ENCODE peak calls at places on chromosome 19, in five cellular contexts. W is ovary, N is uterus, A is endothelial cell of umbilical vein, E is A549. Q is an unnamed sample.

GRCh38 chr19:48695743-48696352 is at the start of gene FUT2:
- DNase-seq in W (no peak), N (no peak), A (no peak), E (no peak), Q (no peak)

GRCh38 chr19:47663911-47664771 is 49.1 kb upstream of the EHD2 start:
- DNase-seq in W (peak), N (peak), A (no peak), E (peak), Q (peak)

GRCh38 chr19:45251452-45252354 is 632 bp downstream of the MARK4 start:
- DNase-seq in W (peak), N (peak), A (no peak), E (no peak), Q (peak)

GRCh38 chr19:32818536-32818935 is 51.0 kb downstream of the SLC7A9 start:
- DNase-seq in W (no peak), N (no peak), A (no peak), E (no peak), Q (no peak)

GRCh38 chr19:9128171-9128570 is 1.4 kb upstream of the OR7G3 start:
- DNase-seq in W (no peak), N (no peak), A (peak), E (no peak), Q (no peak)

GRCh38 chr19:45200614-45201013 is 22.0 kb downstream of the BLOC1S3 start:
- DNase-seq in W (no peak), N (no peak), A (peak), E (no peak), Q (peak)

GRCh38 chr19:35959040-35959967 is 23.1 kb downstream of the LRFN3 start:
- DNase-seq in W (no peak), N (peak), A (no peak), E (no peak), Q (peak)

GRCh38 chr19:35755550-35756371 is 1.1 kb downstream of the HSPB6 start:
- DNase-seq in W (peak), N (peak), A (no peak), E (no peak), Q (peak)

GRCh38 chr19:7729211-7729610 is 2.7 kb downstream of the CLEC4G start:
- DNase-seq in W (no peak), N (no peak), A (no peak), E (no peak), Q (no peak)

GRCh38 chr19:6264077-6264445 is 15.7 kb downstream of the MLLT1 start:
- DNase-seq in W (no peak), N (no peak), A (no peak), E (no peak), Q (no peak)

GRCh38 chr19:29315566-29315965 is 102.6 kb upstream of the UQCRFS1 start:
- DNase-seq in W (no peak), N (no peak), A (no peak), E (no peak), Q (no peak)

GRCh38 chr19:38877781-38878574 is at the start of gene RINL:
- DNase-seq in W (no peak), N (no peak), A (peak), E (no peak), Q (peak)

GRCh38 chr19:35693422-35693821 is 10.9 kb upstream of the ZBTB32 start:
- DNase-seq in W (no peak), N (no peak), A (no peak), E (no peak), Q (no peak)

GRCh38 chr19:4524808-4525562 is 6.7 kb upstream of the PLIN4 start:
- DNase-seq in W (peak), N (peak), A (peak), E (peak), Q (peak)

GRCh38 chr19:10510301-10510802 is 6.9 kb downstream of the S1PR5 start:
- DNase-seq in W (no peak), N (no peak), A (no peak), E (peak), Q (no peak)

GRCh38 chr19:30225615-30226463 is 146.3 kb upstream of the ZNF536 start:
- DNase-seq in W (no peak), N (no peak), A (no peak), E (peak), Q (peak)

GRCh38 chr19:41194157-41194552 is 1.1 kb downstream of the CYP2S1 start:
- DNase-seq in W (no peak), N (no peak), A (no peak), E (no peak), Q (no peak)

GRCh38 chr19:36225219-36225892 is 10.4 kb downstream of the ZNF146 start:
- DNase-seq in W (no peak), N (no peak), A (peak), E (no peak), Q (no peak)

GRCh38 chr19:47257411-47258169 is 1.3 kb downstream of the CCDC9 start:
- DNase-seq in W (peak), N (peak), A (no peak), E (no peak), Q (no peak)

GRCh38 chr19:17682273-17682672 is 5.9 kb downstream of the UNC13A start:
- DNase-seq in W (no peak), N (no peak), A (no peak), E (no peak), Q (no peak)

GRCh38 chr19:34669305-34669704 is 7.7 kb downstream of the SCGB2B2 start:
- DNase-seq in W (no peak), N (no peak), A (no peak), E (no peak), Q (no peak)

GRCh38 chr19:3397266-3398022 is 31.1 kb downstream of the NFIC start:
- DNase-seq in W (no peak), N (no peak), A (no peak), E (peak), Q (peak)

GRCh38 chr19:5563941-5564612 is 3.7 kb downstream of the TINCR start:
- DNase-seq in W (no peak), N (no peak), A (no peak), E (peak), Q (no peak)

GRCh38 chr19:33486936-33487793 is 34.4 kb downstream of the PEPD start:
- DNase-seq in W (no peak), N (no peak), A (no peak), E (no peak), Q (no peak)

GRCh38 chr19:7515471-7516226 is at the start of gene ZNF358:
- DNase-seq in W (peak), N (peak), A (peak), E (peak), Q (peak)

DNA sequence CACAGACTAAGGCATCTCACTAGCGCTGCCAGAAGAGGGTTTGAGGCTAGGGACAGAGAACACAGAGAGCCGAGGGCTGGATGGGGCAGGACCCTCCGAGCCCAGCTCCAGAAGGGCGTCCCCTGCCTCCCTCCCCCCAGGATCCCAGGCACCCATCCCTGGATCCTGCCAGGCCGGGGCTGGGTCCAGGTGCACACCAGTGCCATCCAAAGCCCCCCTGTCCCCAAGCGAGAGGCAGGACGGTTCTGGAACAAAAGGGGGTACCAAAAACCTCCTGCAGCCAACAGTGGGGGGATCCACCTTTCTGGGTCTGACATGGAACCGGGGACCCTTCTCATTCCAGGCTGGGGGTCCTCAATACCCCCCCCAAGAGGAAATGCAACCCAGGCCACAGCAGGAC is 4.4 kb upstream of the REXO1 start:
- DNase-seq in W (no peak), N (no peak), A (no peak), E (no peak), Q (no peak)
- H3K4me3 ChIP-seq in W (no peak), N (no peak), A (no peak), E (no peak), Q (no peak)

GRCh38 chr19:12868540-12869112 is 12.6 kb downstream of the DNASE2 start:
- DNase-seq in W (no peak), N (no peak), A (no peak), E (no peak), Q (no peak)

GRCh38 chr19:12865746-12866415 is 15.4 kb downstream of the DNASE2 start:
- DNase-seq in W (no peak), N (no peak), A (no peak), E (no peak), Q (no peak)

GRCh38 chr19:12864721-12865715 is 16.2 kb downstream of the DNASE2 start:
- DNase-seq in W (no peak), N (no peak), A (no peak), E (no peak), Q (no peak)

GRCh38 chr19:12866416-12867119 is 14.7 kb downstream of the DNASE2 start:
- DNase-seq in W (no peak), N (no peak), A (no peak), E (no peak), Q (no peak)

DNA sequence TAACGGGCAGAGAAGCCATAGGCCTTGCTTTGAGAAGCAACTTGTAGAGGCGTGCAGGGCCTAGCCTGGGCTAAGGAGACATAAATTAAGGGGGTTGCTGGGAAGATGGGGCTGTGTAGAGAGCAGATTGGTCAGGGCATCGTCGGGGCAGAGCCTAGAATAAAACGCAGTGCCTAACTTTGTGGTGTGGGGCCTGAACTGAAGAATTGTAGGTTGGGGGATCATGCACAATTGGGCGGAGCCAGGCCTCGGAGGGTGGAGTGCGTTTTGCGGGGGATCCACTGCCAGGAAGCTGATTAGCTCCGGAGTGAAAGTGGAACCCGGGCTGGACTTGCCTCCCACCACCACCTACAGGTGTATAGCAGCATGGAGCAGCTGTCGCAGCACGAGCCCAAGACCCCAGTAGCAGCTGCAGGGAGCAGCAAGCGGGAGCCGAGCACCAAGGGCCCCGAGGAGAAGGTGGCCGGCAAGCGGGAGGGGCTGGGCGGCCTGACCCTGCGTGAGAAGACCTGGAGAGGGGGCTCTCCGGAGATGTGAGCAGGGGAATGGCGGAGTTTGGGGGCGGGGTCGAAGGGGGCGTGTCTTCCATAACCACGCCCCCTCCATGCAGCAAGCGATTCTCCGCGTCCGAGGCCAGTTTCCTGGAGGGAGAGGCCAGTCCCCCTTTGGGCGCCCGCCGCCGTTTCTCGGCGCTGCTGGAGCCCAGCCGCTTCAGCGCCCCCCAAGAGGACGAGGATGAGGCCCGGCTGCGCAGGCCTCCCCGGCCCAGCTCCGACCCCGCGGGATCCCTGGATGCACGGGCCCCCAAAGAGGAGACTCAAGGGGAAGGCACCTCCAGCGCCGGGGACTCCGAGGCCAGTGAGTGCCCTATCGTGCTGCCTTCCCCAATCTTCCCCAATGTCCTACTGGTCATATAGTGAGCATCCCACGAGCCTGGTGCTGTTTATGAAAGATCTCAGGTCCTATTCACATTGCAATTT is 13.8 kb downstream of the DNASE2 start:
- DNase-seq in W (peak), N (peak), A (peak), E (no peak), Q (peak)
- TF ChIP-seq CTCF in W (no peak), N (no peak), A (no peak), E (no peak), Q (no peak)

DNA sequence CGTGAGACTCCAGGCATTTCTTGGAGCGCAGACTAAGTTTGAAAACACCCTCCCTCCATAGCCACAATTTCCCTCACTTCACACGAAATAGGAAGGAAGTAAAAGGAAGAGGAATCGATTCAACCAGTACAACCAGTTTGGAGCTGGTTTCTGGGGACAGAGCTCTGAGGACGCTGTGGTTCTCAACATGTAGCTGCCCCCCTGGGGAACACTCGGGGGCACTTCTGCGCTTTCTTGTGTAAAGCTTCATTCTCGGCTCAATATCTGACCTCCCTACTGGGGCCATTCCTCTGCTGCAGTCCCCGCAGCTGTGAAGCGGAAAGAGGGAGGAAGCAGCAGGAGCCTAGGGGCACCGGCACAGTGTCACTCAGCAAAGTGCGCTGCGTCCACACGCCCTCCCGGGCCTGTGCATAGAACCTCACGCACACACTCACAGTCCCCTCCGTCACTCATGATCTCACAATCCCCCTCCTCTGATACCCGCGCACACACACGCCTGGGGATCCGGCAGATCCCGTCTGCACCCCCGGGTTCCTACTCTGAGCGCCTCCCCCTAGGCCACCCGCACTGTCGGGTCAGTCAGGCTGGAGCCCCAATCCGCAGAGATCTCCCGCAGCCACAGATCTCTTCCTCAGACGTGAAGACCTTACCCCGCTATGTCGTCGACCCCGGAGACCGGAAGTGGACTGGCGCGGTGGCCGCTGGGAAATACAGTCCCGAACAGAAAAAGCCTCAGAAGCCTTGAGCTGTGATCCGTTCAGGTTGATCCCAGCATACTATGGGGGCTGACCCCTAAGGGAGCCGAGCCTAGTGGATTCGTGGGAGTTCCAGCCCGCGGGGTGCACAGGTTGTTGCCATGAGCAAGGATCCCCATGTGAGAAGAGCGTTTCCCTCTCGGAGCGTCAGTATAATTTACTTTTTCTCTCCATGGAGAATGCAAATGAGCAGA is at the start of gene ZNF780A:
- DNase-seq in W (peak), N (peak), A (peak), E (peak), Q (peak)
- TF ChIP-seq POLR2A in W (no peak), N (no peak), A (peak), E (peak), Q (no peak)

DNA sequence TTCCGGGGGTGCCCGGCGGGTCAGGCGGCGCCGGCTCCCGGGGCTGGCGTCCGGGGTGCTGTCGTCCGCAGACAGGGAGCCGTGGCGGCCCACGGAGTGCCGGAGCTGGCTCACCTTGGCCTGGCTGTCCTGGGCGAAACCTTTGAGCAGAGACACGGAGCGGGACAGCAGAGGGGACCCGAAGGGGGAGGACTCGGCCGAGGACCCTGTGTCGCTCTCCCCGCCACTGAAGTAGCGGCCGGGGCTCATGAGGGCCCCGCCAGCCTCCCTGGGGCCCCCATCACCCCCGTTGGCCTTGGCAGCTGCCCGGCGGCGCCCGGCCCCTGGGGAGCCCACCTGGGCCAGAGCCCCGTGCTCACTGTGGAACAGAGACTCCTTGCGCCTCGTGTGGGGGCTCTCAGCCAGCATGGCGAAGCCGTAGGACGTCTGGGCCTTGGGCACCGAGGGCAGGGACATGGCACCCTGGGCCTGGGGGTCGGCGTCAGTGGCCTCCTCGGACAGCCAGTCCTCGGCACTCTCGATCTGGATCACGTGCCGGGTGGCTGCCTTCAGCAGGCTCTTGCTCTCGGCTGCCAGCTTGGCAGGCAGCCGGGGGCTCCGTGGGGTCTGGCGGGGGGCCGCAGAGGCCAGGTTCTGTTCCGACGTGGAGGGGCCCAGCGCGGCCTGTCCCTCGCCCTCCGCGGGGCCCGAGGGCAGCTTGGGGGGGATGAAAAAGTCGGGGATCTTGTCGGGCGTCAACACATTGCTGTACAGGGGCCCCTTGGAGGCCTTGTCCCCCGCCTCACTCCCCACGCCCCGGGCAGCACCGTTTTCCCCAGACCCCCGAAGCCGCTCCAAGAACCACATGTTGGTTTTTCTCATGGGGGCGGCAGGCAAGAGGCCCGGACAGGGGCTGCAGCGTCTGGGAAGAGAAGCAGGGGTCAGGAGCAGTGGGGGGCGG is 1.2 kb downstream of the C2CD4C start:
- DNase-seq in W (no peak), N (no peak), A (no peak), E (no peak), Q (no peak)
- H3K4me3 ChIP-seq in W (peak), N (no peak), A (no peak), E (no peak), Q (no peak)

DNA sequence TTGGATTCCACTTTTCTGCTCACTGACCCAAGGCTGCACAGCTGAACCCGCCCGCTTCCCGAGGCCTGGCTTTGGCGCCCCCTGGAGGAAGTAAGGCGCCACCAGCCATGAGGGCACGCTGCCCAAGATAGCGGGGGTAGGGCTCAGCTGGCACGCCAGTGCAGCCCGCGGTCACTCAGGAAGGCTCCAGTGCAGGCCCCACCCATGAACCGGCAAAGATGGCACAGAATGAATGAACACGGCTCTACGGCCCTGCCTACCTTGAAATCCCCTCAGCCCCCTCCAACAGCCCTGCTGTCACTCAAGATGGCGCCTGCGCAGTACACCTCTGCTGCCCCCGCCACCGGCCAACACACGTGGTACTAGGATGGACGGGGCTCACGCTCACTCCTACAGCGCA is 3.0 kb downstream of the PEG3 start:
- DNase-seq in W (peak), N (peak), A (no peak), E (no peak), Q (peak)
- TF ChIP-seq CTCF in W (no peak), N (peak), A (no peak), E (no peak), Q (peak)

Q was measured in thyroid gland.